ENCODE peak calls at places on chromosomes 1 and 21, in ten cellular contexts. H is T-cell; F is GM13976; P is GM06990; X is lung; R is effector memory CD4-positive, alpha-beta T cell; L is effector CD8-positive, alpha-beta T cell; I is activated T-helper 2 cell treated with anti-CD3 and anti-CD28 coated beads, Interferon-gamma antibody, Interleukin-2, Interleukin-4, amounts not matched to agents 10 μg/mL and 5 μg/mL and 100 μg/mL, durations not matched to agents 14 hours and 24 hours and 36 hours; B is body of pancreas; Q is activated CD4-positive, alpha-beta T cell treated with anti-CD3 and anti-CD28 coated beads for 1 hour. W is an unnamed sample.

GRCh38 chr1:44031051-44031899 is at the start of gene SLC6A9:
- DNase-seq in L (no peak), B (peak), Q (peak), R (peak), X (peak), H (no peak), I (peak), P (peak), F (peak), W (peak)

GRCh38 chr1:110696818-110697217 is 22.1 kb upstream of the KCNA3 start:
- DNase-seq in R (no peak), I (no peak), H (no peak), B (no peak), X (no peak), Q (no peak), F (no peak), L (no peak), P (no peak), W (no peak)

GRCh38 chr1:51833700-51834099 is 44.8 kb downstream of the NRDC start:
- DNase-seq in B (no peak), R (no peak), L (no peak), Q (no peak), F (no peak), X (no peak), P (no peak), H (no peak), I (no peak), W (no peak)

GRCh38 chr21:34865922-34866271 is 183.2 kb downstream of the RUNX1 start:
- DNase-seq in X (no peak), F (peak), I (peak), P (no peak), H (no peak), L (no peak), Q (no peak), R (no peak), B (no peak), W (no peak)

GRCh38 chr1:31570228-31570627 is 6.1 kb upstream of the TINAGL1 start:
- DNase-seq in F (no peak), R (no peak), L (no peak), Q (no peak), B (no peak), I (no peak), X (no peak), P (no peak), H (no peak), W (no peak)

GRCh38 chr1:218479436-218480115 is 134.4 kb downstream of the TGFB2 start:
- DNase-seq in Q (no peak), L (no peak), I (no peak), X (no peak), R (no peak), P (no peak), B (no peak), F (no peak), H (no peak), W (no peak)

GRCh38 chr1:180213401-180214177 is 16.5 kb upstream of the LHX4 start:
- DNase-seq in Q (no peak), H (peak), F (peak), X (no peak), P (peak), B (no peak), L (peak), R (peak), I (peak), W (no peak)

GRCh38 chr1:237702161-237702560 is 188.6 kb downstream of the ZP4 start:
- DNase-seq in L (no peak), X (no peak), P (no peak), H (no peak), F (no peak), R (no peak), B (no peak), Q (no peak), I (no peak), W (no peak)

GRCh38 chr1:234773936-234774677 is 164.1 kb upstream of the IRF2BP2 start:
- DNase-seq in I (no peak), B (no peak), H (no peak), Q (no peak), L (no peak), X (no peak), R (no peak), P (no peak), F (no peak), W (no peak)

W was measured in kidney.